ENCODE peak calls at places on chromosomes 13 and 19, in six cellular contexts. V is AG08395; P is A172; K is Right ventricle myocardium superior; S is stimulated activated naive CD8-positive, alpha-beta T cell treated with anti-CD3 and anti-CD28 coated beads, Interleukin-15, Interleukin-2, amounts not matched to agents 100 U/mL and 50 U/mL, for 24 hours; C is stimulated activated CD4-positive, alpha-beta T cell treated with anti-CD3 and anti-CD28 coated beads, Interleukin-1b, Interleukin-23, amount 100 ng/mL, for 1 hour. G is an unnamed sample.

GRCh38 chr19:16376649-16377048 is 52.0 kb downstream of the KLF2 start:
- DNase-seq in V (no peak), P (peak; percentile 20), K (peak; percentile 43), S (peak; percentile 55), C (no peak), G (no peak)

GRCh38 chr13:44436589-44437337 is 63.1 kb downstream of the SERP2 start:
- DNase-seq in V (peak; percentile 94), P (peak; percentile 88), K (peak; percentile 95), S (peak; percentile 55), C (no peak), G (peak; percentile 96)

GRCh38 chr13:26011996-26012688 is 39.7 kb downstream of the SHISA2 start:
- DNase-seq in V (no peak), P (no peak), K (no peak), S (peak; percentile 64), C (peak; percentile 6), G (no peak)

GRCh38 chr19:50658438-50659317 is 9.4 kb downstream of the C19orf81 start:
- DNase-seq in V (peak; percentile 92), P (peak; percentile 82), K (peak; percentile 63), S (peak; percentile 85), C (no peak), G (peak; percentile 93)

GRCh38 chr19:29121684-29122083 is 91.3 kb downstream of the UQCRFS1 start:
- DNase-seq in V (peak; percentile 39), P (no peak), K (no peak), S (peak; percentile 5), C (no peak), G (no peak)

GRCh38 chr13:83895994-83896580 is 13.8 kb upstream of the SLITRK1 start:
- DNase-seq in V (no peak), P (peak; percentile 81), K (no peak), S (no peak), C (no peak), G (peak; percentile 81)

GRCh38 chr19:5036733-5037681 is 68.1 kb downstream of the KDM4B start:
- DNase-seq in V (peak; percentile 69), P (peak; percentile 37), K (no peak), S (no peak), C (no peak), G (no peak)

GRCh38 chr19:57708641-57709354 is at the start of gene ZNF154:
- DNase-seq in V (peak; percentile 80), P (no peak), K (peak; percentile 42), S (peak; percentile 33), C (no peak), G (no peak)

G was measured in RKO.